ENCODE peak calls at places on chromosomes 3 and 15, in five cellular contexts. W, S, G, D and N are unnamed samples.

GRCh38 chr3:47860206-47860605 is 57.3 kb downstream of the DHX30 start:
- DNase-seq in D (no peak), S (no peak), G (no peak), W (no peak), N (no peak)

GRCh38 chr3:123605789-123606234 is 21.0 kb upstream of the HACD2 start:
- DNase-seq in G (no peak), W (no peak), D (no peak), S (peak), N (peak)

GRCh38 chr3:117919611-117920010 is 1115.0 kb downstream of the IGSF11 start:
- DNase-seq in D (no peak), S (no peak), G (no peak), W (no peak), N (no peak)

GRCh38 chr3:143145951-143146350 is 26.4 kb downstream of the CHST2 start:
- DNase-seq in S (no peak), G (no peak), D (no peak), W (no peak), N (no peak)

GRCh38 chr3:187281191-187281714 is 10.3 kb downstream of the MASP1 start:
- DNase-seq in D (no peak), S (no peak), W (no peak), G (peak), N (peak)

GRCh38 chr3:11661827-11662226 is 18.1 kb upstream of the VGLL4 start:
- DNase-seq in W (no peak), S (no peak), D (no peak), G (peak), N (no peak)

GRCh38 chr3:63809607-63810006 is 9.5 kb upstream of the C3orf49 start:
- DNase-seq in S (no peak), G (peak), D (no peak), W (no peak), N (peak)

GRCh38 chr3:31848921-31849320 is 132.1 kb downstream of the OSBPL10 start:
- DNase-seq in S (no peak), W (no peak), G (no peak), D (no peak), N (no peak)

GRCh38 chr3:142211034-142211433 is 14.4 kb downstream of the GK5 start:
- DNase-seq in D (no peak), G (no peak), S (peak), W (no peak), N (no peak)

GRCh38 chr3:194536883-194537637 is 50.3 kb upstream of the ATP13A3 start:
- DNase-seq in D (no peak), G (peak), W (no peak), S (no peak), N (no peak)

GRCh38 chr3:89172150-89172549 is 64.7 kb downstream of the EPHA3 start:
- DNase-seq in W (no peak), D (peak), S (no peak), G (no peak), N (no peak)

GRCh38 chr15:69302929-69303328 is 4.2 kb downstream of the PAQR5 start:
- DNase-seq in S (no peak), W (no peak), G (no peak), D (no peak), N (no peak)

GRCh38 chr15:69305933-69306568 is 7.3 kb downstream of the PAQR5 start:
- DNase-seq in W (no peak), G (no peak), S (no peak), D (no peak), N (no peak)

GRCh38 chr15:69304176-69304533 is 5.4 kb downstream of the PAQR5 start:
- DNase-seq in W (no peak), G (peak), S (no peak), D (no peak), N (peak)

GRCh38 chr15:69305204-69305931 is 6.7 kb downstream of the PAQR5 start:
- DNase-seq in W (peak), S (no peak), D (no peak), G (peak), N (peak)

DNA sequence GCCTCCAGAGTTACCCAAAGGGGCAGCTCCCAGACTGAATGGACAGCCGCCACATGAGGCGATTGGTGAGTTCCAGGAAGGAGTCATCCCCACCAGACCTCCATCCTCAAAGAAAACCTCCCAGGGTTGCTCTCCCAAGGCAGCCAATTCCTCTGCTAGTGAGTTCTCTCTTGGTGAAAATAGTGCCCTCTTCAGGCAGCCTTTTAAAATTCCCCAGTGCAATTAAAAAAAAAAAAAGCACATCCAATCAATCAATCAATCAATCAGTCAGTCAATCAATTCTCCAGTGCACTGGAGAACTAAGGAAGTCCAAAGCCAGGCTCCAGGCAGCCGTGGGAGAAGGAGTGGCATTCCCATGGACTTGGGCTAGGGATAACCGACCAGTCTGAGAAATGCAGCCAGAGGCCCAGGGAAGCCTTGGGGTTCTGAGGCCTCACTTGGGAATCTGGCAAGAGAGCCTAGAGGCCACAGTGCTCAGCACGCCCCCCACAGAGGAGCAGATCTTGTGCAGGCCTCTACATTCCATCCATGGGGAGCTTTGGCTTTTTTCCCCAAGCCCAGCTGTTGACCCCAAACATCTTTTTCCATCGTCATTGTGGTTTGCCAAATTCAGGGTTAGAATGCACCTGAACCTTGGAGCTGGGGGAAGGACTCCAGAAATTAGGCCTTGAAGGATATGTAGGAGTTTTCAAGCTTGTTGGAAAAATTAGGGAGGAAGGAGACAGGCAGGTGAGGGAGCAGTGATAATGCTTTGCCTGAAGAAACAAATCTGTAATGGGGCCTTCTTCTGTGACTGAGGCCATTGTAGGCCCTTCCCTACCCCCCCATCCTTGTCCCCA is 4.8 kb downstream of the PAQR5 start:
- DNase-seq in G (peak), D (no peak), S (no peak), W (no peak), N (no peak)
- H2BK5ac ChIP-seq in G (peak), D (no peak), S (no peak), W (no peak), N (no peak)

DNA sequence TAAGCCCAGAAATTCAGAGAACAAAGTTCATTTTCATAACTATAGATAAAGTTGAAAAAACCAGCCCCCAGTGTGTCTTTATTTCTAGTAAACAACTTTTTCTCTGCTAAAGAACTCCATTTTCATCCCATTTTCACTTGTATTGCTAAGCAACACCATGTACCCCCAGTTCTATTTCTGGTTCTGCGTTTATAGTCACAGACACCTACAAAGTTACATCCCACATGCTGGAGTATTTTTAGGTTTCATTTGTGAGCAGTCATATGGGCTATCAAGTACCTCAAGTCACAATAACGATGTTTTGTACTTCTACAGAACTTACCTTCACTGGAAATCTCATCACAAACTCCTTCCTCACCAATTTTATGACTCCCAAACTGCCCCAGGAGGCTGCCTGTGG is 236.5 kb downstream of the RSL24D1 start:
- DNase-seq in G (no peak), W (no peak), D (no peak), S (no peak), N (no peak)
- H4K91ac ChIP-seq in G (no peak), W (no peak), D (no peak), S (no peak), N (no peak)

GRCh38 chr3:102674284-102674683 is 239.5 kb downstream of the ZPLD1 start:
- DNase-seq in G (no peak), D (no peak), S (no peak), W (no peak), N (no peak)

GRCh38 chr3:102673271-102674115 is 238.7 kb downstream of the ZPLD1 start:
- DNase-seq in D (peak), W (peak), G (peak), S (peak), N (peak)

GRCh38 chr3:102671005-102671404 is 236.2 kb downstream of the ZPLD1 start:
- DNase-seq in G (no peak), S (no peak), D (no peak), W (no peak), N (no peak)

GRCh38 chr3:102676424-102676823 is 241.6 kb downstream of the ZPLD1 start:
- DNase-seq in W (no peak), G (no peak), D (no peak), S (no peak), N (no peak)
- H2BK5ac ChIP-seq in W (no peak), G (no peak), D (no peak), S (no peak), N (no peak)

DNA sequence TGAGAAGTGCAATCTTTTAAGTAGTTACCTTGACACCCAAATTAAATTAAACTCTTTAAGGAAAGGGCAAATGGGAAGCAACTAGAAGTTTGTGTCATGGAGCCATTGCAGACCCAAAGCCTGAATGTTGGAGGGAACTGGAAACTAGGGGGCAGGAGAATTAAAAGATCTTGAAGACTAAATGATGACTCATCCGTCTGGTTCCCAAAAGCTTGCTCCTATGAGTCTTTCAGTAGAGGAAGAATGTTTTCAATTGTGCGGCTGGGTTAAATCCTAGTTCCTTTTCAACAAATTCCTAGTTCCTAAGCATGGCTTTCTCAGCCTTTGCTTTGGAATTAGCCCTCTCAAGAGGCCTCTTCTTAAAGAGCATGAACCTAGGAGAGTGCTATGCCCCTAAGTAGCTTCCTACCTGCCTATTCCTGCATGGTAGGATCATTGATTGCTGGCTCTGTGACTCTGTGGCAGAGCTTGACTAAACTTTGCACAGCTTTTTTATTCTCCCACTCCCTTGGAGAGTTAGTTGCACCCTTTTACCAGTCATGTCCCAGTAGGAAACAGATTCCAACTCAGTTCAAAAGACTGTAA is 17.7 kb downstream of the CLEC3B start:
- DNase-seq in D (no peak), W (no peak), S (no peak), G (peak), N (peak)
- H4K91ac ChIP-seq in D (no peak), W (no peak), S (no peak), G (peak), N (no peak)

GRCh38 chr15:65579762-65580161 is 31.2 kb downstream of the INTS14 start:
- DNase-seq in D (no peak), S (no peak), G (no peak), W (no peak), N (no peak)

GRCh38 chr15:65583701-65584100 is 27.2 kb downstream of the INTS14 start:
- DNase-seq in W (no peak), G (peak), S (no peak), D (peak), N (no peak)

GRCh38 chr15:65577129-65577996 is 33.6 kb downstream of the INTS14 start:
- DNase-seq in D (no peak), W (no peak), G (no peak), S (no peak), N (no peak)

GRCh38 chr15:65578904-65579728 is 31.8 kb downstream of the INTS14 start:
- DNase-seq in W (no peak), S (no peak), D (no peak), G (no peak), N (no peak)

DNA sequence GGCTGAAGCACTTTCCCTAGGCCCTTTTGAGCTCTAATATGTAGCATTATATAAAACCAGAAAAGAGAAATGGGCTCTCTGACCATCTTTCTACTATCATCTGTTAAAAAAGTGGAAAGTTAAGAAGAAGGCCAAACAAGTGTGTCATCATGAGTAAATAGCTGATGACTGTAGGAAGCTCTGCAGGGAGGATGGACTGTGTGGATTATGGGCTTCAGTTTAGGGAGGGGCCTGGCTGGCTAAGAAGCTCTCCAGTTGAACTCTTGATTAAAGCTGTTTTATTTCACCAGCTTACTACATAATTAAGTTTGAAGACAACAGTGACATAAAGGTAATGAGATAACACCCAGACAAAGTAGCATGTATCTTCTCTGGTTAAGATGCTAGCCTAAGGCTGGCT is 30.6 kb downstream of the INTS14 start:
- DNase-seq in S (no peak), G (peak), W (no peak), D (no peak), N (no peak)
- H2BK5ac ChIP-seq in S (no peak), G (peak), W (no peak), D (no peak), N (no peak)

DNA sequence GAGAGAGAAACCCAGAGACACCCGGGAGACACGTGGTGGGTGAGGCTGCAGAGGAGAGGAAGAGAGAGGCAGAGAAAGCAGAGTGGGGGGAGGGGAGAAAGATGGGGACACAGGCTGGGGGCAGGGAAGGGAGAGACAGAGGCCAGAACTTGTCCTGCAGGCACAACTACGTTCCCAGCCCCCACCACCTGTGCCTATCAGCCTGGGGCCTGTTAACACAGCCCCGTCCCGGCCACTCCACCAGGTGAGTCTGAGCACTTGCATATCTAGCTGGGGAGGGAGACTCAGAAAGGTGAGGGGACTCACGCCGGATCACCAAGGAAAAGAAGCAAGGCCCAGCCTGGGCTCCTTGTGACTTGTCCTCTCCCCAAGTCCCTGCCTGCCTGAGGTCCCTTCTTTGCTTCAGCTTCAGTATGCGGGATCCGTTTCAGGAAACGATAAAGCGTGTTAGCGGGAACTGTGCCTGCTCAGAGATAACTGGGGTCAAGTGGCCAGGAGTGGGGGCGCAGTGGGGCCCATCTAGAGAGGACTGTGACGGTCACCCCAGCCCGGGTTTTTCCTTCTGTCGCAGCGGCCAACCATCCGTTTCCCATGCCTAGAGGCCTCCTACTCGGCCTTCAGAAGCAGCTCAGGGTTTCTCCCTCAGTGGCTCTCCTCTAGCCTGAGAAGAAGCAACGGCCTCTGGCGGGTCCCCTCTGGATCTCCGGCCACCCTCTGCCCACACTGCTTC is 10.3 kb downstream of the LINGO1 start:
- DNase-seq in S (peak), D (no peak), W (no peak), G (no peak), N (no peak)
- H4K91ac ChIP-seq in S (peak), D (no peak), W (peak), G (no peak), N (peak)

GRCh38 chr3:124887996-124888298 is 782 bp upstream of the ITGB5 start:
- DNase-seq in S (no peak), W (no peak), G (no peak), D (no peak), N (no peak)
- H2BK5ac ChIP-seq in S (no peak), W (peak), G (no peak), D (no peak), N (no peak)

GRCh38 chr3:128484404-128485282 is 8.4 kb downstream of the GATA2 start:
- DNase-seq in G (no peak), D (no peak), W (no peak), S (peak), N (peak)

GRCh38 chr3:128483657-128484403 is 9.2 kb downstream of the GATA2 start:
- DNase-seq in W (no peak), D (no peak), G (no peak), S (peak), N (no peak)

GRCh38 chr3:128482175-128482856 is 10.7 kb downstream of the GATA2 start:
- DNase-seq in D (no peak), G (peak), S (no peak), W (no peak), N (no peak)

GRCh38 chr3:128481438-128481942 is 11.5 kb downstream of the GATA2 start:
- DNase-seq in D (no peak), W (no peak), S (no peak), G (no peak), N (no peak)

DNA sequence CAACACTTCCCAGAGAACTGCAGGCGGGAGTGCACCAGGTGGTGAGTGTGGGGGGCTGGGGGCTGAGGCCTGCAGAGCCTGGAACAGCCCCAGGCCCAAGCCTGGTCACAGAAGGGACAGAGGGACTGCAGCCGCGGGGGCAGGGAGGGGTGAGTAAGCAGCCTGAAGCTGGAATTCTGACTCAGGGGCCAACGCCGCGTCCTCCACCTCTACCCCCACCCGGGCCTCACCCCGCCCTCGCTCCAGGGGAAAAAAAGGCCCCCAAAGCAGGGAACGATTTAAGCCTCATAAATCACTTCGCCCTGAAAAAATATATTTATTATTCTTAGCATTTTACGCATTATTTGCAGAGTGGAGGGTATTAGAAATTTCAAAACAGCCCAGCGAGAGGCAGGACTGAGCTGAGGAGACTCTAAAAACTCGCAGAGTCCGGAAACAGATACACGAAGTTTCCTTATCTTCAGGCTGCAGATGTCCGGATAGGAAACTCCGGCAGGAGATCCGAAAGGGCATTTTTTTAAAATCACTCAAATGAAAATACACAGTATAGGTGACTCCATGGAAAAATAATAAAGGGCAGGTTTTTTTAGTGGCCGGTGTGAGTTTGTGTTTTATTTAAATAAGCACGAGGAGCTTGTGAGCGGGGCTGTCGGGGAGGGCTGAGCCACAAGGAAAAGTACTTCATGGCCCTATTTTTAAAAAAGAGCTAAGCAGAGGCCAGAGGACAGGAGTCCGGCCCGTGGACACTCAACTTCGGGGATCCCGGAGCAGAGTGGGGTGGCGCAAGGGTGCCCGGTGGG is 9.9 kb downstream of the GATA2 start:
- DNase-seq in S (peak), G (peak), D (no peak), W (no peak), N (peak)
- H4K91ac ChIP-seq in S (no peak), G (peak), D (no peak), W (no peak), N (peak)